ENCODE peak calls at places on chromosome 18, in four cellular contexts. A, M, I and H are unnamed samples.

GRCh38 chr18:42477261-42477660 is 522.2 kb downstream of the PIK3C3 start:
- DNase-seq in A (no peak), M (no peak), I (no peak), H (no peak)

GRCh38 chr18:72830109-72830508 is 37.7 kb downstream of the NETO1 start:
- DNase-seq in A (peak; percentile 13), M (no peak), I (peak; percentile 30), H (peak; percentile 5)

GRCh38 chr18:75321431-75321830 is 106.1 kb downstream of the SMIM21 start:
- DNase-seq in I (no peak), A (no peak), M (no peak), H (no peak)

GRCh38 chr18:27184115-27185024 is 738 bp downstream of the CHST9 start:
- DNase-seq in M (no peak), A (peak; percentile 12), I (no peak), H (no peak)

GRCh38 chr18:79469309-79469708 is 73.6 kb downstream of the NFATC1 start:
- DNase-seq in I (no peak), M (no peak), A (no peak), H (no peak)

GRCh38 chr18:6920099-6920955 is 190.8 kb downstream of the ARHGAP28 start:
- DNase-seq in I (peak; percentile 89), A (peak; percentile 82), M (peak; percentile 13), H (peak; percentile 53)

GRCh38 chr18:52242711-52243110 is 97.3 kb upstream of the DCC start:
- DNase-seq in M (no peak), A (no peak), I (no peak), H (no peak)

GRCh38 chr18:6644841-6645240 is 84.7 kb upstream of the ARHGAP28 start:
- DNase-seq in M (no peak), I (no peak), A (no peak), H (no peak)

GRCh38 chr18:29311580-29311979 is 1134.7 kb upstream of the CDH2 start:
- DNase-seq in I (no peak), A (no peak), M (no peak), H (no peak)

GRCh38 chr18:64203295-64203694 is 54.4 kb upstream of the LINC00305 start:
- DNase-seq in M (no peak), I (no peak), A (no peak), H (no peak)

GRCh38 chr18:42583197-42583776 is 532.2 kb downstream of the RIT2 start:
- DNase-seq in I (no peak), M (no peak), A (no peak), H (peak; percentile 23)

GRCh38 chr18:3135536-3135935 is 84.2 kb downstream of the MYOM1 start:
- DNase-seq in I (no peak), M (peak; percentile 3), A (no peak), H (no peak)

GRCh38 chr18:29661924-29662323 is 1380.6 kb downstream of the DSC3 start:
- DNase-seq in A (no peak), I (no peak), M (no peak), H (no peak)

GRCh38 chr18:36867056-36867455 is 38.1 kb downstream of the KIAA1328 start:
- DNase-seq in M (no peak), I (no peak), A (no peak), H (no peak)

GRCh38 chr18:52222211-52222610 is 117.8 kb upstream of the DCC start:
- DNase-seq in M (no peak), I (no peak), A (no peak), H (no peak)

GRCh38 chr18:28359177-28359576 is 182.2 kb upstream of the CDH2 start:
- DNase-seq in I (peak; percentile 72), M (no peak), A (no peak), H (no peak)

DNA sequence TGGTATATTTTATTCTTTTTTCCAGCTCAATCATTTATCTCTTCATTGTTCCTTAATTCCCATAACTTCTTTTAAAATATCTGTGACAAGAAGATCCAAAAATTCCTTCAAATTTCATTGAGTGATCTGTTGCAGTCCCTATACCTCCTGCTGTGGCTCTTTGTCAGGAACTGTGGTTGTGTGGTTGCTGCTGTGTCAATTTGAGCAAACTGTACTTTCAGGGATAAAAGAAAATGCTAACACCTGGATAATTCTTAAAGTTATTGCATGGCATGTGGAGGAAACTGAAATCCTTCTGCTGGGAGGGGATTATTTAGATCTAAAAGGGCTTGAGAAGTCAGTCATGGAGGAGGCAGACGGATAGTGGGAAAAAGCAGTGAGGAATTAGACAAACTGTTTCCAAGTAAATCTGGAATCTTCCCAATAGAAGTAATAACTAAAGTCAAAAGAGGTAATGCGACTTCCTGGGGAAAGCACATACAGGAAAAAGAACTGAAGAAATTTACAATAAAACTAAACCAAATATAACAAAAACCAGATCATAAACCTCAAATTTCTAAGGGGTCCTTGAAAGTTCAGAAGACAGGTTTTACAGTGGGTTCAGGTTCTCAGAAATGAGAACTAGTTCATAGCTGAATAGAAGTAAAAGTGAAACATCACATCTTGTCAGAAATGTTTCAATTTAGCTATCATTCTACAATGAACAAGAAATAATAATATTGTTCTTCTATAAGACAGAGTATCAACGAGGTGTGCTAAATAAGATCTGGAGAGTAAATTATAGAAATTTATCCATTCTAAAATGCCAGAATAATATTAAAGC is 33.5 kb upstream of the CD226 start:
- DNase-seq in M (no peak), A (no peak), I (no peak), H (no peak)
- H3K27ac ChIP-seq in M (no peak overlapping the region), A (no peak overlapping the region), I (no peak overlapping the region), H (no peak overlapping the region)

GRCh38 chr18:623760-624620 is 27.2 kb downstream of the CLUL1 start:
- DNase-seq in A (peak; percentile 87), M (peak; percentile 54), I (peak; percentile 85), H (peak; percentile 72)
- H3K27ac ChIP-seq in A (no peak overlapping the region), M (peak overlapping the region; percentile 59), I (no peak overlapping the region), H (no peak overlapping the region)

DNA sequence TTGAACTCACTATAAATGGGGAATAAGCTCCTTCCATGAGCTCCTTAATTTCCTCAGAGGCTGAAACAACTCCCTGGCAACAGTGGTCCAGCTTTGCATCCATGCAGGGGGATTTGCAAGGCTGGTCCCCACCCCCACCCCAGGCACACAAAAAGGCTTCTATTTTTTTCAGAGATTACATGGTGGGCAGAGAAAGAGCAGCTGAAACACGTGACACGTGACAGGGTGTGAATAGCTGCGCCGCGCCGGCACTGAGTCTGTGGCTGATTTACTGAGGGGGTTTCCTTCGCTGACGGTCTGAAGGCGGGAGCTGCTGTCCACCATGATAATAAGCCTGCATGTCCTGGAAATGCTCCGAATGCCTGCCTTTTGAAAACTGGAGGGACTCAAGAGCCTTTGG is 50.8 kb upstream of the APCDD1 start:
- DNase-seq in A (no peak), M (no peak), I (no peak), H (no peak)
- H3K27ac ChIP-seq in A (no peak overlapping the region), M (peak overlapping the region; percentile 61), I (no peak overlapping the region), H (no peak overlapping the region)

GRCh38 chr18:25136416-25137132 is 215.4 kb downstream of the ZNF521 start:
- DNase-seq in A (no peak), I (no peak), M (no peak), H (peak; percentile 21)

GRCh38 chr18:25140962-25141308 is 211.0 kb downstream of the ZNF521 start:
- DNase-seq in M (no peak), A (no peak), I (no peak), H (no peak)

GRCh38 chr18:25141796-25142365 is 210.1 kb downstream of the ZNF521 start:
- DNase-seq in M (no peak), I (no peak), A (no peak), H (no peak)

GRCh38 chr18:25137133-25137472 is 214.9 kb downstream of the ZNF521 start:
- DNase-seq in M (no peak), A (no peak), I (no peak), H (no peak)

GRCh38 chr18:25140144-25140961 is 211.6 kb downstream of the ZNF521 start:
- DNase-seq in M (no peak), A (no peak), I (no peak), H (no peak)
- H3K27ac ChIP-seq in M (no peak overlapping the region), A (no peak overlapping the region), I (no peak overlapping the region), H (no peak overlapping the region)

GRCh38 chr18:63000839-63001238 is 285.5 kb downstream of the PHLPP1 start:
- DNase-seq in M (no peak), A (no peak), I (no peak), H (no peak)

GRCh38 chr18:62999392-62999791 is 284.1 kb downstream of the PHLPP1 start:
- DNase-seq in M (no peak), A (peak; percentile 68), I (peak; percentile 50), H (no peak)

GRCh38 chr18:62999921-63000320 is 284.6 kb downstream of the PHLPP1 start:
- DNase-seq in M (no peak), A (no peak), I (no peak), H (no peak)

GRCh38 chr18:62996552-62996951 is 281.2 kb downstream of the PHLPP1 start:
- DNase-seq in M (no peak), A (no peak), I (no peak), H (no peak)

GRCh38 chr18:62998443-62998842 is 283.1 kb downstream of the PHLPP1 start:
- DNase-seq in I (no peak), A (no peak), M (no peak), H (no peak)
- H3K27ac ChIP-seq in I (no peak overlapping the region), A (no peak overlapping the region), M (no peak overlapping the region), H (no peak overlapping the region)

GRCh38 chr18:58547864-58548263 is 81.0 kb downstream of the ALPK2 start:
- DNase-seq in M (no peak), A (no peak), I (no peak), H (no peak)
- H3K27ac ChIP-seq in M (no peak overlapping the region), A (no peak overlapping the region), I (no peak overlapping the region), H (no peak overlapping the region)

DNA sequence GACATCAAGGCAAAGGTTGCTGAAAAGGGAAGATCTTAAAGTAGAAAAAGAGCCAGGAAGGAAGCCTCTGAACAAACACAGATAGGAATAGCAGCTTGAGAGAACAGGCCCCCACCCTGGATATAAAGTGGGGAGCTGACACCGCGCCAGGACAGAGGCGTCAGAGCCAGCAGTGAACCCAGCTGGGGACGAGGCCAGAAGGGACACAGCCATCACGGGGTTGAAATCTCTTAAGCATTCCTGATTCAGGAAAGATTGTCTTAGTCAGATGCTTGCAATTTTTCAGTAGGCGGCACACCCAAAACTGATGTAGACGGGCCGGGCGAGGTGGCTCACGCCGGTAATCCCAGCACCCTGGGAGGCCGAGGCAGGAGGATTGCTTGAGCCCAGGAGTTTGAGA is 93.8 kb upstream of the PHLPP1 start:
- DNase-seq in A (peak; percentile 21), I (no peak), M (no peak), H (no peak)
- H3K27ac ChIP-seq in A (no peak overlapping the region), I (no peak overlapping the region), M (no peak overlapping the region), H (no peak overlapping the region)

GRCh38 chr18:76686737-76687231 is 135.6 kb upstream of the ZNF236 start:
- DNase-seq in A (peak; percentile 70), I (peak; percentile 70), M (peak; percentile 32), H (peak; percentile 67)
- H3K27ac ChIP-seq in A (no peak overlapping the region), I (no peak overlapping the region), M (no peak overlapping the region), H (peak overlapping the region; percentile 84)